ENCODE peak calls at places on chromosomes 6 and 20, in seven cellular contexts. One of them, this sample, is unnamed.

GRCh38 chr6:4848382-4849068 is 72.3 kb downstream of the CDYL start:
- DNase-seq in activated T-cell treated with anti-CD3 and anti-CD28 coated beads, Interleukin-2, amount 50 U/mL, for 48 hours: no peak
- DNase-seq in NCI-H1092: no peak
- DNase-seq in amniotic stem cell: no peak
- DNase-seq in pancreas: no peak
- DNase-seq in HS-5: no peak
- DNase-seq in HEK293T: no peak
- DNase-seq in this sample: peak

GRCh38 chr6:169169375-169169774 is 84.3 kb downstream of the THBS2 start:
- DNase-seq in activated T-cell treated with anti-CD3 and anti-CD28 coated beads, Interleukin-2, amount 50 U/mL, for 48 hours: no peak
- DNase-seq in NCI-H1092: no peak
- DNase-seq in amniotic stem cell: no peak
- DNase-seq in pancreas: no peak
- DNase-seq in HS-5: no peak
- DNase-seq in HEK293T: no peak
- DNase-seq in this sample: no peak

GRCh38 chr6:75368151-75368779 is 83.7 kb upstream of the TMEM30A start:
- DNase-seq in activated T-cell treated with anti-CD3 and anti-CD28 coated beads, Interleukin-2, amount 50 U/mL, for 48 hours: no peak
- DNase-seq in NCI-H1092: peak
- DNase-seq in amniotic stem cell: no peak
- DNase-seq in pancreas: peak
- DNase-seq in HS-5: no peak
- DNase-seq in HEK293T: peak
- DNase-seq in this sample: peak

GRCh38 chr6:111791415-111791814 is 81.8 kb downstream of the FYN start:
- DNase-seq in activated T-cell treated with anti-CD3 and anti-CD28 coated beads, Interleukin-2, amount 50 U/mL, for 48 hours: no peak
- DNase-seq in NCI-H1092: no peak
- DNase-seq in amniotic stem cell: no peak
- DNase-seq in pancreas: no peak
- DNase-seq in HS-5: no peak
- DNase-seq in HEK293T: no peak
- DNase-seq in this sample: no peak

GRCh38 chr6:118784641-118785164 is 109.2 kb upstream of the ASF1A start:
- DNase-seq in activated T-cell treated with anti-CD3 and anti-CD28 coated beads, Interleukin-2, amount 50 U/mL, for 48 hours: no peak
- DNase-seq in NCI-H1092: no peak
- DNase-seq in amniotic stem cell: no peak
- DNase-seq in pancreas: no peak
- DNase-seq in HS-5: no peak
- DNase-seq in HEK293T: no peak
- DNase-seq in this sample: no peak

GRCh38 chr6:155889405-155889804 is 433.8 kb upstream of the NOX3 start:
- DNase-seq in activated T-cell treated with anti-CD3 and anti-CD28 coated beads, Interleukin-2, amount 50 U/mL, for 48 hours: no peak
- DNase-seq in NCI-H1092: no peak
- DNase-seq in amniotic stem cell: no peak
- DNase-seq in pancreas: no peak
- DNase-seq in HS-5: no peak
- DNase-seq in HEK293T: no peak
- DNase-seq in this sample: no peak

GRCh38 chr6:128739112-128739511 is 143.8 kb upstream of the LAMA2 start:
- DNase-seq in activated T-cell treated with anti-CD3 and anti-CD28 coated beads, Interleukin-2, amount 50 U/mL, for 48 hours: no peak
- DNase-seq in NCI-H1092: no peak
- DNase-seq in amniotic stem cell: no peak
- DNase-seq in pancreas: no peak
- DNase-seq in HS-5: no peak
- DNase-seq in HEK293T: no peak
- DNase-seq in this sample: no peak

GRCh38 chr6:8982659-8983058 is 547.3 kb upstream of the SLC35B3 start:
- DNase-seq in activated T-cell treated with anti-CD3 and anti-CD28 coated beads, Interleukin-2, amount 50 U/mL, for 48 hours: no peak
- DNase-seq in NCI-H1092: no peak
- DNase-seq in amniotic stem cell: no peak
- DNase-seq in pancreas: no peak
- DNase-seq in HS-5: no peak
- DNase-seq in HEK293T: no peak
- DNase-seq in this sample: no peak

GRCh38 chr6:56767892-56768531 is 125.3 kb upstream of the DST start:
- DNase-seq in activated T-cell treated with anti-CD3 and anti-CD28 coated beads, Interleukin-2, amount 50 U/mL, for 48 hours: no peak
- DNase-seq in NCI-H1092: no peak
- DNase-seq in amniotic stem cell: no peak
- DNase-seq in pancreas: no peak
- DNase-seq in HS-5: no peak
- DNase-seq in HEK293T: no peak
- DNase-seq in this sample: peak

GRCh38 chr6:11931296-11932035 is 80.6 kb upstream of the HIVEP1 start:
- DNase-seq in activated T-cell treated with anti-CD3 and anti-CD28 coated beads, Interleukin-2, amount 50 U/mL, for 48 hours: no peak
- DNase-seq in NCI-H1092: no peak
- DNase-seq in amniotic stem cell: no peak
- DNase-seq in pancreas: no peak
- DNase-seq in HS-5: no peak
- DNase-seq in HEK293T: no peak
- DNase-seq in this sample: no peak

GRCh38 chr6:4511626-4512010 is 264.6 kb upstream of the CDYL start:
- DNase-seq in activated T-cell treated with anti-CD3 and anti-CD28 coated beads, Interleukin-2, amount 50 U/mL, for 48 hours: no peak
- DNase-seq in NCI-H1092: no peak
- DNase-seq in amniotic stem cell: no peak
- DNase-seq in pancreas: no peak
- DNase-seq in HS-5: no peak
- DNase-seq in HEK293T: no peak
- DNase-seq in this sample: no peak

GRCh38 chr6:21494505-21494904 is 99.0 kb upstream of the SOX4 start:
- DNase-seq in activated T-cell treated with anti-CD3 and anti-CD28 coated beads, Interleukin-2, amount 50 U/mL, for 48 hours: no peak
- DNase-seq in NCI-H1092: no peak
- DNase-seq in amniotic stem cell: no peak
- DNase-seq in pancreas: no peak
- DNase-seq in HS-5: no peak
- DNase-seq in HEK293T: no peak
- DNase-seq in this sample: no peak

GRCh38 chr6:156658596-156659316 is 118.4 kb upstream of the ARID1B start:
- DNase-seq in activated T-cell treated with anti-CD3 and anti-CD28 coated beads, Interleukin-2, amount 50 U/mL, for 48 hours: no peak
- DNase-seq in NCI-H1092: no peak
- DNase-seq in amniotic stem cell: no peak
- DNase-seq in pancreas: no peak
- DNase-seq in HS-5: no peak
- DNase-seq in HEK293T: no peak
- DNase-seq in this sample: no peak

GRCh38 chr6:154337423-154338005 is 19.1 kb downstream of the IPCEF1 start:
- DNase-seq in activated T-cell treated with anti-CD3 and anti-CD28 coated beads, Interleukin-2, amount 50 U/mL, for 48 hours: no peak
- DNase-seq in NCI-H1092: no peak
- DNase-seq in amniotic stem cell: no peak
- DNase-seq in pancreas: no peak
- DNase-seq in HS-5: no peak
- DNase-seq in HEK293T: no peak
- DNase-seq in this sample: no peak

GRCh38 chr6:54481096-54481495 is 172.9 kb downstream of the TINAG start:
- DNase-seq in activated T-cell treated with anti-CD3 and anti-CD28 coated beads, Interleukin-2, amount 50 U/mL, for 48 hours: no peak
- DNase-seq in NCI-H1092: no peak
- DNase-seq in amniotic stem cell: no peak
- DNase-seq in pancreas: no peak
- DNase-seq in HS-5: no peak
- DNase-seq in HEK293T: no peak
- DNase-seq in this sample: no peak

GRCh38 chr6:146598785-146599405 is at the start of gene ADGB:
- DNase-seq in activated T-cell treated with anti-CD3 and anti-CD28 coated beads, Interleukin-2, amount 50 U/mL, for 48 hours: no peak
- DNase-seq in NCI-H1092: no peak
- DNase-seq in amniotic stem cell: peak
- DNase-seq in pancreas: peak
- DNase-seq in HS-5: no peak
- DNase-seq in HEK293T: peak
- DNase-seq in this sample: peak

GRCh38 chr6:43509984-43510826 is at the start of gene LRRC73:
- DNase-seq in activated T-cell treated with anti-CD3 and anti-CD28 coated beads, Interleukin-2, amount 50 U/mL, for 48 hours: peak
- DNase-seq in NCI-H1092: peak
- DNase-seq in amniotic stem cell: peak
- DNase-seq in pancreas: peak
- DNase-seq in HS-5: no peak
- DNase-seq in HEK293T: peak
- DNase-seq in this sample: peak

GRCh38 chr20:43925786-43926185 is 11.1 kb downstream of the TOX2 start:
- DNase-seq in activated T-cell treated with anti-CD3 and anti-CD28 coated beads, Interleukin-2, amount 50 U/mL, for 48 hours: no peak
- DNase-seq in NCI-H1092: peak
- DNase-seq in amniotic stem cell: peak
- DNase-seq in pancreas: no peak
- DNase-seq in HS-5: no peak
- DNase-seq in HEK293T: no peak
- DNase-seq in this sample: no peak

GRCh38 chr6:29995346-29995777 is 53.0 kb downstream of the HLA-A start:
- DNase-seq in activated T-cell treated with anti-CD3 and anti-CD28 coated beads, Interleukin-2, amount 50 U/mL, for 48 hours: no peak
- DNase-seq in NCI-H1092: no peak
- DNase-seq in amniotic stem cell: no peak
- DNase-seq in pancreas: no peak
- DNase-seq in HS-5: no peak
- DNase-seq in HEK293T: no peak
- DNase-seq in this sample: no peak

GRCh38 chr6:3457710-3458605 is 1.1 kb upstream of the SLC22A23 start:
- DNase-seq in activated T-cell treated with anti-CD3 and anti-CD28 coated beads, Interleukin-2, amount 50 U/mL, for 48 hours: peak
- DNase-seq in NCI-H1092: peak
- DNase-seq in amniotic stem cell: no peak
- DNase-seq in pancreas: peak
- DNase-seq in HS-5: no peak
- DNase-seq in HEK293T: peak
- DNase-seq in this sample: peak

GRCh38 chr6:22421187-22421586 is 124.4 kb upstream of the PRL start:
- DNase-seq in activated T-cell treated with anti-CD3 and anti-CD28 coated beads, Interleukin-2, amount 50 U/mL, for 48 hours: no peak
- DNase-seq in NCI-H1092: no peak
- DNase-seq in amniotic stem cell: no peak
- DNase-seq in pancreas: no peak
- DNase-seq in HS-5: peak
- DNase-seq in HEK293T: no peak
- DNase-seq in this sample: no peak

GRCh38 chr20:7347409-7347808 is 579.9 kb downstream of the BMP2 start:
- DNase-seq in activated T-cell treated with anti-CD3 and anti-CD28 coated beads, Interleukin-2, amount 50 U/mL, for 48 hours: no peak
- DNase-seq in NCI-H1092: no peak
- DNase-seq in amniotic stem cell: no peak
- DNase-seq in pancreas: no peak
- DNase-seq in HS-5: no peak
- DNase-seq in HEK293T: no peak
- DNase-seq in this sample: no peak

GRCh38 chr20:47111576-47111975 is 216.9 kb downstream of the EYA2 start:
- DNase-seq in activated T-cell treated with anti-CD3 and anti-CD28 coated beads, Interleukin-2, amount 50 U/mL, for 48 hours: no peak
- DNase-seq in NCI-H1092: no peak
- DNase-seq in amniotic stem cell: no peak
- DNase-seq in pancreas: no peak
- DNase-seq in HS-5: no peak
- DNase-seq in HEK293T: no peak
- DNase-seq in this sample: no peak

GRCh38 chr6:37985355-37985754 is 165.8 kb downstream of the ZFAND3 start:
- DNase-seq in activated T-cell treated with anti-CD3 and anti-CD28 coated beads, Interleukin-2, amount 50 U/mL, for 48 hours: peak
- DNase-seq in NCI-H1092: no peak
- DNase-seq in amniotic stem cell: no peak
- DNase-seq in pancreas: no peak
- DNase-seq in HS-5: no peak
- DNase-seq in HEK293T: no peak
- DNase-seq in this sample: no peak

GRCh38 chr6:17281100-17281496 is at the start of gene RBM24:
- DNase-seq in activated T-cell treated with anti-CD3 and anti-CD28 coated beads, Interleukin-2, amount 50 U/mL, for 48 hours: peak
- DNase-seq in NCI-H1092: peak
- DNase-seq in amniotic stem cell: peak
- DNase-seq in pancreas: peak
- DNase-seq in HS-5: no peak
- DNase-seq in HEK293T: peak
- DNase-seq in this sample: no peak

GRCh38 chr6:154893927-154894326 is 101.2 kb upstream of the TIAM2 start:
- DNase-seq in activated T-cell treated with anti-CD3 and anti-CD28 coated beads, Interleukin-2, amount 50 U/mL, for 48 hours: no peak
- DNase-seq in NCI-H1092: no peak
- DNase-seq in amniotic stem cell: no peak
- DNase-seq in pancreas: no peak
- DNase-seq in HS-5: no peak
- DNase-seq in HEK293T: no peak
- DNase-seq in this sample: no peak